ENCODE peak calls at places on chromosomes 5 and 9, in four cellular contexts. K is foreskin keratinocyte, X is hippocampal formation, T is RWPE1. Q is an unnamed sample.

GRCh38 chr9:93354451-93354850 is 97.0 kb upstream of the FAM120A start:
- DNase-seq in T (peak; percentile 34), K (peak; percentile 5), X (no peak), Q (no peak)

GRCh38 chr5:140554454-140554853 is 2.8 kb downstream of the SRA1 start:
- DNase-seq in T (peak; percentile 37), X (no peak), K (no peak), Q (no peak)

GRCh38 chr5:116404792-116405191 is 169.8 kb downstream of the SEMA6A start:
- DNase-seq in K (no peak), T (no peak), X (no peak), Q (no peak)

GRCh38 chr5:95960802-95961616 is 642 bp downstream of the ELL2 start:
- DNase-seq in T (peak; percentile 79), K (no peak), X (peak; percentile 79), Q (no peak)

GRCh38 chr9:78973906-78974305 is 597.9 kb upstream of the TLE4 start:
- DNase-seq in K (peak; percentile 81), T (peak; percentile 84), X (no peak), Q (peak; percentile 51)

GRCh38 chr9:71638627-71639026 is 129.7 kb downstream of the CEMIP2 start:
- DNase-seq in K (no peak), T (no peak), X (no peak), Q (no peak)

GRCh38 chr9:136004712-136005111 is 43.5 kb upstream of the UBAC1 start:
- DNase-seq in T (no peak), X (no peak), K (no peak), Q (no peak)

GRCh38 chr5:132962429-132962928 is 955 bp downstream of the AFF4 start:
- DNase-seq in K (peak; percentile 54), X (no peak), T (peak; percentile 62), Q (no peak)

GRCh38 chr9:122219856-122220672 is 8.7 kb downstream of the LHX6 start:
- DNase-seq in T (no peak), X (no peak), K (no peak), Q (no peak)

GRCh38 chr9:214488-215448 is at the start of gene DOCK8:
- DNase-seq in T (peak; percentile 7), X (peak; percentile 21), K (peak; percentile 32), Q (no peak)

GRCh38 chr5:174606646-174607045 is 117.7 kb upstream of the MSX2 start:
- DNase-seq in T (no peak), K (no peak), X (no peak), Q (no peak)

GRCh38 chr5:149666212-149666852 is 63.8 kb upstream of the PPARGC1B start:
- DNase-seq in T (peak; percentile 38), K (no peak), X (no peak), Q (peak; percentile 28)

GRCh38 chr9:134694714-134695113 is 53.1 kb downstream of the COL5A1 start:
- DNase-seq in K (no peak), T (no peak), X (no peak), Q (no peak)

GRCh38 chr5:73729329-73729728 is 103.3 kb downstream of the ARHGEF28 start:
- DNase-seq in T (no peak), X (no peak), K (no peak), Q (no peak)

GRCh38 chr5:94240616-94241287 is 377.7 kb downstream of the KIAA0825 start:
- DNase-seq in K (no peak), X (no peak), T (no peak), Q (no peak)

GRCh38 chr9:137320555-137321384 is 18.7 kb upstream of the NRARP start:
- DNase-seq in K (no peak), T (no peak), X (no peak), Q (no peak)

GRCh38 chr9:134007571-134007970 is 15.4 kb upstream of the VAV2 start:
- DNase-seq in T (no peak), K (no peak), X (no peak), Q (no peak)

GRCh38 chr5:135313946-135314345 is 85.1 kb downstream of the MACROH2A1 start:
- DNase-seq in T (no peak), X (no peak), K (no peak), Q (no peak)

GRCh38 chr9:91419222-91420191 is 4.1 kb downstream of the NFIL3 start:
- DNase-seq in K (no peak), X (no peak), T (peak; percentile 86), Q (peak; percentile 97)

GRCh38 chr5:103569313-103570060 is 6.9 kb upstream of the NUDT12 start:
- DNase-seq in T (no peak), X (no peak), K (no peak), Q (no peak)

GRCh38 chr5:77642915-77643653 is 4.6 kb upstream of the OTP start:
- DNase-seq in K (no peak), X (no peak), T (no peak), Q (no peak)

GRCh38 chr5:127686424-127686823 is 16.8 kb upstream of the CCDC192 start:
- DNase-seq in K (no peak), T (no peak), X (no peak), Q (no peak)

GRCh38 chr9:108142504-108143201 is 653.1 kb upstream of the KLF4 start:
- DNase-seq in T (no peak), X (peak; percentile 68), K (no peak), Q (no peak)

GRCh38 chr5:134242146-134242545 is 16.3 kb upstream of the PPP2CA start:
- DNase-seq in K (no peak), X (peak; percentile 22), T (no peak), Q (peak; percentile 56)

GRCh38 chr5:109743770-109744212 is 54.1 kb downstream of the MAN2A1 start:
- DNase-seq in T (peak; percentile 78), X (no peak), K (peak; percentile 95), Q (peak; percentile 19)

GRCh38 chr5:15926586-15926985 is 253.0 kb downstream of the MARCHF11 start:
- DNase-seq in T (no peak), X (no peak), K (no peak), Q (no peak)

GRCh38 chr5:60036539-60036938 is 143.0 kb upstream of the PDE4D start:
- DNase-seq in K (no peak), X (no peak), T (no peak), Q (no peak)

GRCh38 chr9:28206280-28206679 is 633.0 kb upstream of the C9orf72 start:
- DNase-seq in T (no peak), X (no peak), K (no peak), Q (no peak)

GRCh38 chr9:112218908-112219307 is 43.8 kb upstream of the SUSD1 start:
- DNase-seq in T (no peak), K (no peak), X (no peak), Q (no peak)

Q was measured in H54.